ENCODE peak calls at places on chromosome 11, in five cellular contexts. W, T, R, U and N are unnamed samples.

GRCh38 chr11:124724854-124725718 is 14.7 kb upstream of the NRGN start:
- DNase-seq in W (no peak), T (no peak), R (no peak), U (no peak), N (no peak)

GRCh38 chr11:79561496-79561895 is 120.7 kb upstream of the TENM4 start:
- DNase-seq in W (no peak), T (no peak), R (no peak), U (no peak), N (no peak)

GRCh38 chr11:11391796-11392195 is 38.7 kb upstream of the CSNK2A3 start:
- DNase-seq in W (no peak), T (peak; percentile 93), R (peak; percentile 88), U (no peak), N (no peak)

GRCh38 chr11:122691751-122692150 is 36.2 kb downstream of the UBASH3B start:
- DNase-seq in W (peak; percentile 35), T (no peak), R (no peak), U (no peak), N (peak; percentile 16)

GRCh38 chr11:64226507-64227051 is 505 bp downstream of the NUDT22 start:
- DNase-seq in W (peak; percentile 76), T (peak; percentile 51), R (peak; percentile 47), U (peak; percentile 49), N (no peak)

GRCh38 chr11:359181-359714 is 10.1 kb upstream of the B4GALNT4 start:
- DNase-seq in W (no peak), T (no peak), R (no peak), U (no peak), N (no peak)

GRCh38 chr11:72684236-72684912 is 10.2 kb upstream of the PDE2A start:
- DNase-seq in W (peak; percentile 76), T (peak; percentile 89), R (peak; percentile 82), U (peak; percentile 61), N (peak; percentile 52)

GRCh38 chr11:116787786-116788486 is at the start of gene ZPR1:
- DNase-seq in W (peak; percentile 96), T (peak; percentile 89), R (peak; percentile 64), U (peak; percentile 64), N (peak; percentile 73)

GRCh38 chr11:103714246-103714645 is 322.2 kb upstream of the DDI1 start:
- DNase-seq in W (no peak), T (peak; percentile 56), R (no peak), U (no peak), N (no peak)

GRCh38 chr11:123238297-123238696 is 43.2 kb upstream of the CLMP start:
- DNase-seq in W (no peak), T (peak; percentile 90), R (no peak), U (no peak), N (no peak)

GRCh38 chr11:1117970-1118369 is 39.8 kb upstream of the MUC5AC start:
- DNase-seq in W (peak; percentile 18), T (no peak), R (no peak), U (no peak), N (no peak)

GRCh38 chr11:2444301-2445106 is at the start of the genes KCNQ1 and TRPM5:
- DNase-seq in W (peak; percentile 98), T (no peak), R (peak; percentile 52), U (peak; percentile 87), N (peak; percentile 89)

GRCh38 chr11:44592125-44592643 is 26.7 kb downstream of the CD82 start:
- DNase-seq in W (no peak), T (peak; percentile 88), R (no peak), U (no peak), N (no peak)

GRCh38 chr11:2480874-2481220 is 36.0 kb downstream of the KCNQ1 start:
- DNase-seq in W (no peak), T (no peak), R (no peak), U (no peak), N (no peak)

GRCh38 chr11:10703544-10703943 is 10.0 kb upstream of the IRAG1 start:
- DNase-seq in W (no peak), T (no peak), R (no peak), U (no peak), N (no peak)

GRCh38 chr11:106152013-106152412 is 74.6 kb downstream of the AASDHPPT start:
- DNase-seq in W (no peak), T (peak; percentile 62), R (peak; percentile 58), U (no peak), N (no peak)

GRCh38 chr11:67290801-67291200 is 1.7 kb downstream of the ANKRD13D start:
- DNase-seq in W (no peak), T (peak; percentile 67), R (no peak), U (no peak), N (no peak)

GRCh38 chr11:68889948-68890446 is 13.6 kb downstream of the MRPL21 start:
- DNase-seq in W (peak; percentile 89), T (peak; percentile 96), R (no peak), U (no peak), N (peak; percentile 71)

GRCh38 chr11:27317751-27318150 is 45.3 kb downstream of the CCDC34 start:
- DNase-seq in W (no peak), T (peak; percentile 88), R (peak; percentile 42), U (no peak), N (no peak)

GRCh38 chr11:86688398-86689179 is 16.2 kb upstream of the ME3 start:
- DNase-seq in W (no peak), T (peak; percentile 91), R (no peak), U (no peak), N (no peak)

GRCh38 chr11:119316017-119316728 is 757 bp downstream of the MCAM start:
- DNase-seq in W (peak; percentile 92), T (peak; percentile 43), R (peak; percentile 67), U (no peak), N (peak; percentile 34)

GRCh38 chr11:65444314-65445051 is 21.9 kb downstream of the NEAT1 start:
- DNase-seq in W (no peak), T (peak; percentile 50), R (peak; percentile 3), U (no peak), N (no peak)
- H3F3A ChIP-seq in W (peaks cover 95% of the 10 kb centered on the region), T (peaks cover 100% of the 10 kb centered on the region), R (peaks cover 12% of the 10 kb centered on the region), U (peaks cover 78% of the 10 kb centered on the region), N (peaks cover 3% of the 10 kb centered on the region)

GRCh38 chr11:128476729-128477128 is 110.6 kb downstream of the ETS1 start:
- DNase-seq in W (no peak), T (no peak), R (no peak), U (no peak), N (no peak)
- TF ChIP-seq EZH2phosphoT487 in W (no peak), T (no peak), R (no peak), U (no peak), N (no peak)

GRCh38 chr11:70845761-70846160 is 406.6 kb downstream of the SHANK2 start:
- DNase-seq in W (no peak), T (no peak), R (no peak), U (no peak), N (no peak)

GRCh38 chr11:70849031-70849430 is 403.3 kb downstream of the SHANK2 start:
- DNase-seq in W (no peak), T (no peak), R (no peak), U (no peak), N (no peak)

GRCh38 chr11:70846781-70847400 is 405.5 kb downstream of the SHANK2 start:
- DNase-seq in W (no peak), T (no peak), R (no peak), U (no peak), N (no peak)

GRCh38 chr11:70851308-70851707 is 401.1 kb downstream of the SHANK2 start:
- DNase-seq in W (no peak), T (no peak), R (no peak), U (no peak), N (no peak)

GRCh38 chr11:70848243-70848750 is 404.1 kb downstream of the SHANK2 start:
- DNase-seq in W (no peak), T (no peak), R (no peak), U (no peak), N (no peak)
- H3K9me3 ChIP-seq in W (no peaks in the 10 kb centered on the region), T (no peaks in the 10 kb centered on the region), R (no peaks in the 10 kb centered on the region), U (no peaks in the 10 kb centered on the region), N (no peaks in the 10 kb centered on the region)

GRCh38 chr11:46553746-46554204 is 40.0 kb downstream of the AMBRA1 start:
- DNase-seq in W (no peak), T (peak; percentile 42), R (peak; percentile 35), U (no peak), N (no peak)
- H3F3A ChIP-seq in W (peaks cover 11% of the 10 kb centered on the region), T (peaks cover 28% of the 10 kb centered on the region), R (peaks cover 6% of the 10 kb centered on the region), U (no peaks in the 10 kb centered on the region), N (peaks cover 23% of the 10 kb centered on the region)

GRCh38 chr11:100735949-100736675 is 49.0 kb downstream of the ARHGAP42 start:
- DNase-seq in W (no peak), T (no peak), R (no peak), U (peak; percentile 13), N (peak; percentile 61)

GRCh38 chr11:100734743-100735527 is 47.8 kb downstream of the ARHGAP42 start:
- DNase-seq in W (no peak), T (no peak), R (no peak), U (peak; percentile 23), N (no peak)

GRCh38 chr11:100730266-100730665 is 43.2 kb downstream of the ARHGAP42 start:
- DNase-seq in W (no peak), T (peak; percentile 57), R (no peak), U (no peak), N (no peak)

GRCh38 chr11:100731471-100731870 is 44.4 kb downstream of the ARHGAP42 start:
- DNase-seq in W (no peak), T (no peak), R (no peak), U (no peak), N (peak; percentile 47)

GRCh38 chr11:100732949-100733348 is 45.9 kb downstream of the ARHGAP42 start:
- DNase-seq in W (no peak), T (no peak), R (no peak), U (no peak), N (no peak)
- TF ChIP-seq EZH2phosphoT487 in W (no peak), T (no peak), R (no peak), U (no peak), N (no peak)

GRCh38 chr11:14793546-14793945 is 98.5 kb downstream of the CYP2R1 start:
- DNase-seq in W (no peak), T (no peak), R (no peak), U (no peak), N (no peak)
- H3K9me3 ChIP-seq in W (no peaks in the 10 kb centered on the region), T (no peaks in the 10 kb centered on the region), R (no peaks in the 10 kb centered on the region), U (no peaks in the 10 kb centered on the region), N (no peaks in the 10 kb centered on the region)